ENCODE peak calls at places on chromosome 9, in ten cellular contexts. B is astrocyte of the spinal cord, G is stomach, M is mesenchymal stem cell, H is mucosa of descending colon, U is A549, Q is kidney, K is HCT116, R is lower lobe of right lung, A is HL-60. W is an unnamed sample.

GRCh38 chr9:79222483-79222882 is 349.3 kb upstream of the TLE4 start:
- DNase-seq in B (no peak), G (no peak), M (peak), H (no peak), U (no peak), Q (no peak), K (no peak), R (no peak), A (no peak), W (no peak)

GRCh38 chr9:127403507-127404192 is 6.7 kb downstream of the SLC2A8 start:
- DNase-seq in B (no peak), G (no peak), M (no peak), H (no peak), U (no peak), Q (no peak), K (no peak), R (no peak), A (no peak), W (no peak)

GRCh38 chr9:113577525-113578261 is 114.2 kb downstream of the RGS3 start:
- DNase-seq in B (peak), G (no peak), M (peak), H (no peak), U (no peak), Q (peak), K (no peak), R (peak), A (no peak), W (no peak)

GRCh38 chr9:95315108-95315746 is 2.3 kb downstream of the FANCC start:
- DNase-seq in B (no peak), G (no peak), M (no peak), H (no peak), U (no peak), Q (no peak), K (no peak), R (no peak), A (no peak), W (no peak)

GRCh38 chr9:97982191-97982718 is 886 bp upstream of the ANP32B start:
- DNase-seq in B (no peak), G (no peak), M (peak), H (no peak), U (no peak), Q (no peak), K (no peak), R (no peak), A (no peak), W (no peak)

GRCh38 chr9:114902773-114903589 is 27.4 kb downstream of the TNFSF8 start:
- DNase-seq in B (peak), G (no peak), M (no peak), H (no peak), U (no peak), Q (no peak), K (no peak), R (no peak), A (no peak), W (no peak)

GRCh38 chr9:108640211-108640610 is 215.6 kb downstream of the ACTL7B start:
- DNase-seq in B (no peak), G (no peak), M (no peak), H (no peak), U (no peak), Q (no peak), K (no peak), R (no peak), A (no peak), W (no peak)

GRCh38 chr9:110016340-110016739 is 191.6 kb downstream of the C9orf152 start:
- DNase-seq in B (peak), G (no peak), M (peak), H (no peak), U (no peak), Q (no peak), K (peak), R (no peak), A (no peak), W (no peak)

GRCh38 chr9:16268037-16269010 is 602.1 kb downstream of the BNC2 start:
- DNase-seq in B (no peak), G (no peak), M (peak), H (no peak), U (no peak), Q (no peak), K (no peak), R (no peak), A (no peak), W (no peak)

GRCh38 chr9:131697097-131697496 is 42.8 kb downstream of the RAPGEF1 start:
- DNase-seq in B (peak), G (peak), M (peak), H (no peak), U (no peak), Q (peak), K (no peak), R (no peak), A (no peak), W (no peak)

GRCh38 chr9:14836885-14837284 is 73.3 kb downstream of the FREM1 start:
- DNase-seq in B (no peak), G (no peak), M (no peak), H (no peak), U (no peak), Q (no peak), K (no peak), R (no peak), A (no peak), W (no peak)

GRCh38 chr9:112925058-112925641 is 34.5 kb upstream of the SLC46A2 start:
- DNase-seq in B (peak), G (no peak), M (peak), H (no peak), U (peak), Q (no peak), K (peak), R (no peak), A (no peak), W (peak)

GRCh38 chr9:94881023-94881422 is 154.5 kb downstream of the AOPEP start:
- DNase-seq in B (no peak), G (no peak), M (no peak), H (no peak), U (no peak), Q (no peak), K (no peak), R (no peak), A (no peak), W (no peak)

GRCh38 chr9:18442629-18443491 is 31.1 kb upstream of the ADAMTSL1 start:
- DNase-seq in B (peak), G (peak), M (peak), H (peak), U (peak), Q (peak), K (peak), R (peak), A (peak), W (peak)

GRCh38 chr9:83649515-83649914 is 26.6 kb downstream of the IDNK start:
- DNase-seq in B (no peak), G (no peak), M (no peak), H (no peak), U (no peak), Q (no peak), K (no peak), R (no peak), A (no peak), W (no peak)

GRCh38 chr9:85089188-85089969 is 419.9 kb downstream of the NTRK2 start:
- DNase-seq in B (no peak), G (no peak), M (no peak), H (no peak), U (no peak), Q (no peak), K (no peak), R (no peak), A (no peak), W (no peak)

GRCh38 chr9:121633144-121633714 is 18.2 kb upstream of the DAB2IP start:
- DNase-seq in B (no peak), G (no peak), M (no peak), H (no peak), U (no peak), Q (no peak), K (no peak), R (no peak), A (no peak), W (no peak)

GRCh38 chr9:98231770-98232478 is 23.5 kb downstream of the TBC1D2 start:
- DNase-seq in B (peak), G (no peak), M (peak), H (no peak), U (no peak), Q (no peak), K (no peak), R (no peak), A (no peak), W (no peak)

GRCh38 chr9:3361689-3362392 is 164.0 kb downstream of the RFX3 start:
- DNase-seq in B (no peak), G (no peak), M (no peak), H (no peak), U (no peak), Q (no peak), K (no peak), R (no peak), A (no peak), W (no peak)

GRCh38 chr9:83219154-83219923 is 156.4 kb upstream of the RASEF start:
- DNase-seq in B (peak), G (peak), M (peak), H (peak), U (peak), Q (peak), K (peak), R (peak), A (peak), W (peak)

GRCh38 chr9:91160599-91161464 is 200.9 kb downstream of the AUH start:
- DNase-seq in B (no peak), G (no peak), M (no peak), H (no peak), U (no peak), Q (no peak), K (no peak), R (no peak), A (no peak), W (no peak)

GRCh38 chr9:91159664-91160121 is 202.0 kb downstream of the AUH start:
- DNase-seq in B (no peak), G (peak), M (no peak), H (peak), U (no peak), Q (peak), K (no peak), R (peak), A (no peak), W (no peak)

GRCh38 chr9:91161465-91162275 is 200.0 kb downstream of the AUH start:
- DNase-seq in B (no peak), G (no peak), M (no peak), H (no peak), U (no peak), Q (no peak), K (no peak), R (no peak), A (no peak), W (no peak)

GRCh38 chr9:91158946-91159345 is 202.8 kb downstream of the AUH start:
- DNase-seq in B (no peak), G (no peak), M (no peak), H (no peak), U (no peak), Q (no peak), K (no peak), R (no peak), A (no peak), W (no peak)

GRCh38 chr9:91160181-91160580 is 201.5 kb downstream of the AUH start:
- DNase-seq in B (no peak), G (no peak), M (no peak), H (no peak), U (no peak), Q (no peak), K (no peak), R (no peak), A (no peak), W (no peak)
- H3K4me3 ChIP-seq in B (no peak), G (peak), M (no peak), H (no peak), U (no peak), Q (no peak), K (no peak), R (no peak), A (no peak), W (no peak)

DNA sequence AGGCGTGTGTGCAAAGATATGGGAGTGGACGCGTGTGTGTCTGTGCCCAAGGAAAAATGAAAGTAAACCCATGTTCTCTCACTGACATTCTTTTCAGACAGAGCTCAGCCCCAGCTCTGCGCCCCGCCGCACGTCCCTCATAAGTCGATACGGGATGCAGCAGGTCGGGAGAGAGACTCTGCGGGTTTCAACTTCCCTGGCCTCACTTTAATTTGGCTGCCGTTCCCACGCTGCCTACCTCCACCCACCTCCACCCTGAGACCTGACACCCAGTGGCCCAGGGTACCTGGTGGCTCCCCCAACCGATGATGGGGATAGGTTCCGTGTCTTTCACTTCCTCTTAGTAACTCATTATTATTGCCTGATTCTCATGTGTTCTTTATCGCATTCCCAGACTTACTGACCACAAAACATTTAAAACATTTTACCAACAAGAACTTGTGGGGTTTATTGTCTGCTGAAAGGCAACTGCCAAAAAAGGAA is 19.4 kb downstream of the LHX2 start:
- DNase-seq in B (peak), G (no peak), M (no peak), H (no peak), U (no peak), Q (no peak), K (no peak), R (no peak), A (no peak), W (no peak)
- H3K4me3 ChIP-seq in B (no peak), G (no peak), M (no peak), H (no peak), U (no peak), Q (peak), K (no peak), R (no peak), A (no peak), W (no peak)

GRCh38 chr9:124474151-124474550 is 23.9 kb downstream of the ADGRD2 start:
- DNase-seq in B (no peak), G (no peak), M (no peak), H (no peak), U (no peak), Q (no peak), K (no peak), R (no peak), A (no peak), W (no peak)

GRCh38 chr9:124473310-124473709 is 23.1 kb downstream of the ADGRD2 start:
- DNase-seq in B (no peak), G (no peak), M (no peak), H (no peak), U (no peak), Q (no peak), K (no peak), R (no peak), A (no peak), W (no peak)

GRCh38 chr9:124475868-124476690 is 25.8 kb downstream of the ADGRD2 start:
- DNase-seq in B (no peak), G (no peak), M (no peak), H (no peak), U (no peak), Q (no peak), K (no peak), R (no peak), A (no peak), W (no peak)

GRCh38 chr9:124477211-124478013 is 27.2 kb downstream of the ADGRD2 start:
- DNase-seq in B (no peak), G (no peak), M (no peak), H (no peak), U (peak), Q (no peak), K (no peak), R (no peak), A (no peak), W (no peak)

GRCh38 chr9:124475158-124475867 is 25.1 kb downstream of the ADGRD2 start:
- DNase-seq in B (no peak), G (no peak), M (no peak), H (no peak), U (no peak), Q (no peak), K (no peak), R (no peak), A (no peak), W (no peak)
- H3K4me3 ChIP-seq in B (no peak), G (no peak), M (no peak), H (no peak), U (no peak), Q (no peak), K (no peak), R (no peak), A (no peak), W (no peak)

GRCh38 chr9:92954886-92955285 is 7.6 kb downstream of the FGD3 start:
- DNase-seq in B (no peak), G (no peak), M (no peak), H (no peak), U (no peak), Q (no peak), K (no peak), R (no peak), A (no peak), W (no peak)

GRCh38 chr9:92950359-92950955 is 3.1 kb downstream of the FGD3 start:
- DNase-seq in B (no peak), G (no peak), M (no peak), H (no peak), U (no peak), Q (no peak), K (no peak), R (no peak), A (no peak), W (no peak)

GRCh38 chr9:92949266-92949982 is 2.1 kb downstream of the FGD3 start:
- DNase-seq in B (no peak), G (no peak), M (no peak), H (no peak), U (no peak), Q (no peak), K (no peak), R (no peak), A (no peak), W (no peak)

GRCh38 chr9:92954078-92954861 is 6.9 kb downstream of the FGD3 start:
- DNase-seq in B (peak), G (peak), M (no peak), H (peak), U (no peak), Q (no peak), K (peak), R (no peak), A (no peak), W (peak)

DNA sequence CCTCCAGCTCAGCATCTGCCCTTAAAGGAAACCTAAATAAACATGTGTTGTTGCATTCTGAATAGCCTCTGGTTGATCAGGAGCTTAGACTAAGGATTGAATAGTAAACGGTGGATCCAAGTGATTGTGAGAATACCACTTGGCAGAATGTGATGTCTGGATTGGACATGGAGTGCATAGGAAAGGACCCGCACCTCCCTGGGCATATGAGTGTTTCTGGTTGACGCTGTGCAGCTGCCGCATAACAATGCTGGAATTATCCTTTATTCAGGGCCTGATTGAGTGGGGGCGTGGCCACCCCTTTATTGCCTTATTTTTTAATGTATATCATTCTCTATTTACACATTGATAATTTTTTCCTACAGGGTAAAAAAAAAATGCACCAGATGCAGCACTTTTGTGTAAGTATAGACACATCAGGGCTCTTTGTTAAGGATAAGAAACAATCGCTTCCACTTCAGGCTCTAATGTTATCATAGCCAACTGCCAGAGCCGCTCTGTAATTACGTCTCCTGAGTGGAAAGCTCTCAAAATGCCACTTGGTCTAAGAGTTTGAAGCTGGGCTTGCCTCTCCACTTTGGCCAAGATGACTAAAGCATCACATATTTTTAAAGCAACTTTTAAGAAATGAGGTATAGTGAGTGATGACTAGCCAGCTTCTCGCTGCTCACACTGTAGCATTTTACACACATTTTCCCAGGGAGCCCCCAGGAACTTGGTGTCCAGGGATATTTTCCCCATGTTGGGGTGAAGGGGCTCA is 5.7 kb downstream of the FGD3 start:
- DNase-seq in B (no peak), G (no peak), M (no peak), H (no peak), U (no peak), Q (no peak), K (no peak), R (no peak), A (no peak), W (no peak)
- H3K4me3 ChIP-seq in B (no peak), G (no peak), M (no peak), H (no peak), U (no peak), Q (no peak), K (no peak), R (no peak), A (no peak), W (no peak)

GRCh38 chr9:34515959-34516358 is 6.8 kb downstream of the ENHO start:
- DNase-seq in B (no peak), G (no peak), M (no peak), H (no peak), U (no peak), Q (no peak), K (no peak), R (no peak), A (no peak), W (no peak)
- H3K4me3 ChIP-seq in B (no peak), G (no peak), M (no peak), H (no peak), U (no peak), Q (no peak), K (no peak), R (no peak), A (no peak), W (no peak)

DNA sequence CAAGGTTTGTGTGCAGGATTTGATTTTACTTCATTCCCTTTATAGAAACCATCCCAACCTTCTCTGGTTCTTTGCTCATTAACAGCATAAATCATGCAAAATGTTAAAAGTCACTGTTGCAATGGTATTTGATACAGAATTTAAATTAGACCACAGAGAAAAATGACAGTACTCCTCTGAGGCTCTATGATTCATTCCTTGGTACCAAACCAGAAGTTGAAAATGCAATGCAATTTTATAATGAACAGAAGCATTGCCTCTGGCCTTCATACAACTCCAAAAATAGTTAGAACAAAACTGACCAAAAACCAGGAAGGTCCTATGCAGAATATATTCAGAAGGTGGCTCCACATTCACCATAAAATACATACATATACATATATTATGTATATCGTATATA is 607.1 kb downstream of the TLE1 start:
- DNase-seq in B (peak), G (no peak), M (no peak), H (no peak), U (no peak), Q (no peak), K (no peak), R (no peak), A (no peak), W (no peak)
- H3K4me3 ChIP-seq in B (no peak), G (no peak), M (no peak), H (no peak), U (no peak), Q (no peak), K (no peak), R (no peak), A (no peak), W (no peak)

W was measured in Jurkat, Clone E6-1.